ENCODE peak calls at places on chromosomes 2 and 18, in nine cellular contexts. X is H54; S is GM23248; Q is NCI-H1417 treated with DMSO at 0.1 percent for 48 hours; D is AG08395; V is activated CD4-positive, alpha-beta T cell treated with anti-CD3 and anti-CD28 coated beads, Interleukin-2, amount 10 ng/mL, durations not matched to agents 7 days and 5 days; J is NCI-H446; W is GF-D8; P is stimulated activated naive B cell treated with anti-CD40 and anti-IgM and Interleukin-4, amounts not matched to agents 10 μg/mL and 1 μg/mL and 100 μg/mL, for 72 hours. K is an unnamed sample.

GRCh38 chr2:55163258-55163657 is 68.8 kb downstream of the CLHC1 start:
- DNase-seq in X (no peak), S (peak), Q (no peak), D (peak), V (no peak), J (no peak), W (no peak), P (no peak), K (peak)

GRCh38 chr18:46350598-46351172 is 246.5 kb downstream of the HAUS1 start:
- DNase-seq in X (no peak), S (no peak), Q (no peak), D (no peak), V (no peak), J (no peak), W (no peak), P (no peak), K (no peak)

GRCh38 chr18:3450358-3451107 is 561 bp downstream of the TGIF1 start:
- DNase-seq in X (no peak), S (peak), Q (no peak), D (peak), V (peak), J (peak), W (no peak), P (peak), K (no peak)

GRCh38 chr2:233242231-233242917 is 9.1 kb upstream of the ATG16L1 start:
- DNase-seq in X (no peak), S (no peak), Q (no peak), D (no peak), V (no peak), J (no peak), W (no peak), P (no peak), K (peak)

GRCh38 chr2:60882971-60883753 is 1.8 kb downstream of the REL start:
- DNase-seq in X (no peak), S (peak), Q (no peak), D (no peak), V (peak), J (no peak), W (peak), P (peak), K (no peak)

GRCh38 chr2:46257476-46257875 is 39.7 kb upstream of the EPAS1 start:
- DNase-seq in X (no peak), S (peak), Q (peak), D (peak), V (no peak), J (no peak), W (no peak), P (no peak), K (no peak)

GRCh38 chr2:241334813-241335212 is 19.1 kb downstream of the SEPTIN2 start:
- DNase-seq in X (no peak), S (no peak), Q (no peak), D (no peak), V (no peak), J (no peak), W (no peak), P (no peak), K (no peak)

GRCh38 chr2:48529676-48530032 is 300 bp upstream of the STON1 start:
- DNase-seq in X (no peak), S (no peak), Q (no peak), D (no peak), V (no peak), J (no peak), W (no peak), P (no peak), K (no peak)

GRCh38 chr2:25245141-25245540 is 76.8 kb upstream of the POMC start:
- DNase-seq in X (no peak), S (no peak), Q (no peak), D (no peak), V (no peak), J (no peak), W (no peak), P (no peak), K (no peak)

GRCh38 chr18:26911840-26912239 is 46.3 kb upstream of the AQP4 start:
- DNase-seq in X (no peak), S (no peak), Q (no peak), D (no peak), V (no peak), J (no peak), W (no peak), P (no peak), K (no peak)

GRCh38 chr2:172358784-172359556 is 68.4 kb upstream of the ITGA6 start:
- DNase-seq in X (no peak), S (peak), Q (no peak), D (no peak), V (no peak), J (no peak), W (no peak), P (no peak), K (no peak)

GRCh38 chr18:28650860-28651259 is 473.9 kb upstream of the CDH2 start:
- DNase-seq in X (no peak), S (no peak), Q (no peak), D (no peak), V (no peak), J (no peak), W (no peak), P (no peak), K (no peak)

GRCh38 chr2:43293744-43294695 is 67.6 kb upstream of the ZFP36L2 start:
- DNase-seq in X (peak), S (peak), Q (no peak), D (peak), V (peak), J (no peak), W (peak), P (peak), K (peak)

GRCh38 chr2:230266654-230267053 is 41.1 kb downstream of the SP140 start:
- DNase-seq in X (no peak), S (no peak), Q (no peak), D (no peak), V (no peak), J (no peak), W (no peak), P (no peak), K (no peak)

K was measured in hepatic stellate cell.